ENCODE peak calls at places on chromosomes 6 and 20, in five cellular contexts. One of them, this sample, is unnamed.

GRCh38 chr6:13708679-13709261 is 2.9 kb downstream of the RANBP9 start:
- DNase-seq in stimulated activated CD4-positive, alpha-beta T cell treated with anti-CD3 and anti-CD28 coated beads, Interleukin-12 subunit alpha, Interleukin-12 subunit beta, amount 100 ng/mL, for 4 hours: no peak
- DNase-seq in stimulated activated CD8-positive, alpha-beta memory T cell treated with anti-CD3 and anti-CD28 coated beads, Interleukin-4, amount 100 ng/mL, for 1 hour: no peak
- DNase-seq in EL: no peak
- DNase-seq in GM04503: no peak
- DNase-seq in this sample: no peak

GRCh38 chr6:63066053-63066704 is 145.1 kb upstream of the FKBP1C start:
- DNase-seq in stimulated activated CD4-positive, alpha-beta T cell treated with anti-CD3 and anti-CD28 coated beads, Interleukin-12 subunit alpha, Interleukin-12 subunit beta, amount 100 ng/mL, for 4 hours: no peak
- DNase-seq in stimulated activated CD8-positive, alpha-beta memory T cell treated with anti-CD3 and anti-CD28 coated beads, Interleukin-4, amount 100 ng/mL, for 1 hour: no peak
- DNase-seq in EL: no peak
- DNase-seq in GM04503: no peak
- DNase-seq in this sample: no peak

GRCh38 chr6:138374815-138375214 is 2.9 kb upstream of the SMIM28 start:
- DNase-seq in stimulated activated CD4-positive, alpha-beta T cell treated with anti-CD3 and anti-CD28 coated beads, Interleukin-12 subunit alpha, Interleukin-12 subunit beta, amount 100 ng/mL, for 4 hours: no peak
- DNase-seq in stimulated activated CD8-positive, alpha-beta memory T cell treated with anti-CD3 and anti-CD28 coated beads, Interleukin-4, amount 100 ng/mL, for 1 hour: no peak
- DNase-seq in EL: no peak
- DNase-seq in GM04503: no peak
- DNase-seq in this sample: no peak

GRCh38 chr20:38460040-38460623 is 12.5 kb upstream of the RALGAPB start:
- DNase-seq in stimulated activated CD8-positive, alpha-beta memory T cell treated with anti-CD3 and anti-CD28 coated beads, Interleukin-4, amount 100 ng/mL, for 1 hour: no peak
- DNase-seq in GM04503: no peak
- DNase-seq in stimulated activated CD4-positive, alpha-beta T cell treated with anti-CD3 and anti-CD28 coated beads, Interleukin-12 subunit alpha, Interleukin-12 subunit beta, amount 100 ng/mL, for 4 hours: no peak
- DNase-seq in EL: peak
- DNase-seq in this sample: no peak

GRCh38 chr6:340991-341827 is 48.9 kb downstream of the DUSP22 start:
- DNase-seq in GM04503: no peak
- DNase-seq in stimulated activated CD8-positive, alpha-beta memory T cell treated with anti-CD3 and anti-CD28 coated beads, Interleukin-4, amount 100 ng/mL, for 1 hour: no peak
- DNase-seq in stimulated activated CD4-positive, alpha-beta T cell treated with anti-CD3 and anti-CD28 coated beads, Interleukin-12 subunit alpha, Interleukin-12 subunit beta, amount 100 ng/mL, for 4 hours: no peak
- DNase-seq in EL: no peak
- DNase-seq in this sample: no peak

GRCh38 chr20:37230200-37230599 is 31.4 kb downstream of the GHRH start:
- DNase-seq in stimulated activated CD4-positive, alpha-beta T cell treated with anti-CD3 and anti-CD28 coated beads, Interleukin-12 subunit alpha, Interleukin-12 subunit beta, amount 100 ng/mL, for 4 hours: no peak
- DNase-seq in EL: no peak
- DNase-seq in stimulated activated CD8-positive, alpha-beta memory T cell treated with anti-CD3 and anti-CD28 coated beads, Interleukin-4, amount 100 ng/mL, for 1 hour: no peak
- DNase-seq in GM04503: no peak
- DNase-seq in this sample: no peak

GRCh38 chr6:3058957-3059356 is 9.3 kb upstream of the RIPK1 start:
- DNase-seq in EL: no peak
- DNase-seq in GM04503: no peak
- DNase-seq in stimulated activated CD4-positive, alpha-beta T cell treated with anti-CD3 and anti-CD28 coated beads, Interleukin-12 subunit alpha, Interleukin-12 subunit beta, amount 100 ng/mL, for 4 hours: no peak
- DNase-seq in stimulated activated CD8-positive, alpha-beta memory T cell treated with anti-CD3 and anti-CD28 coated beads, Interleukin-4, amount 100 ng/mL, for 1 hour: no peak
- DNase-seq in this sample: no peak

GRCh38 chr6:156695747-156696146 is 81.4 kb upstream of the ARID1B start:
- DNase-seq in GM04503: no peak
- DNase-seq in stimulated activated CD4-positive, alpha-beta T cell treated with anti-CD3 and anti-CD28 coated beads, Interleukin-12 subunit alpha, Interleukin-12 subunit beta, amount 100 ng/mL, for 4 hours: no peak
- DNase-seq in stimulated activated CD8-positive, alpha-beta memory T cell treated with anti-CD3 and anti-CD28 coated beads, Interleukin-4, amount 100 ng/mL, for 1 hour: no peak
- DNase-seq in EL: no peak
- DNase-seq in this sample: no peak

GRCh38 chr6:46819561-46819960 is 26.4 kb downstream of the MEP1A start:
- DNase-seq in GM04503: no peak
- DNase-seq in stimulated activated CD8-positive, alpha-beta memory T cell treated with anti-CD3 and anti-CD28 coated beads, Interleukin-4, amount 100 ng/mL, for 1 hour: no peak
- DNase-seq in EL: no peak
- DNase-seq in stimulated activated CD4-positive, alpha-beta T cell treated with anti-CD3 and anti-CD28 coated beads, Interleukin-12 subunit alpha, Interleukin-12 subunit beta, amount 100 ng/mL, for 4 hours: no peak
- DNase-seq in this sample: no peak

GRCh38 chr6:13710552-13711383 is 867 bp downstream of the RANBP9 start:
- DNase-seq in stimulated activated CD4-positive, alpha-beta T cell treated with anti-CD3 and anti-CD28 coated beads, Interleukin-12 subunit alpha, Interleukin-12 subunit beta, amount 100 ng/mL, for 4 hours: peak
- DNase-seq in EL: peak
- DNase-seq in GM04503: no peak
- DNase-seq in stimulated activated CD8-positive, alpha-beta memory T cell treated with anti-CD3 and anti-CD28 coated beads, Interleukin-4, amount 100 ng/mL, for 1 hour: no peak
- DNase-seq in this sample: peak

This sample was measured in AG08395.